ENCODE peak calls at places on chromosomes 5 and 9, in seven cellular contexts. One of them, this sample, is unnamed.

GRCh38 chr5:17289681-17290619 is 72.5 kb downstream of the BASP1 start:
- DNase-seq in central memory CD4-positive, alpha-beta T cell: no peak
- DNase-seq in activated naive CD8-positive, alpha-beta T cell treated with anti-CD3 and anti-CD28 coated beads, Interleukin-2, amount 50 U/mL, for 24 hours: no peak
- DNase-seq in GDM1: no peak
- DNase-seq in stimulated activated CD4-positive, alpha-beta T cell treated with anti-CD3 and anti-CD28 coated beads, Interleukin-1b, Interleukin-23, amount 100 ng/mL, for 4 hours: no peak
- DNase-seq in NCI-H1417: no peak
- DNase-seq in HEK293T: no peak
- DNase-seq in this sample: no peak

GRCh38 chr5:173679909-173680626 is 63.6 kb upstream of the BOD1 start:
- DNase-seq in GDM1: no peak
- DNase-seq in stimulated activated CD4-positive, alpha-beta T cell treated with anti-CD3 and anti-CD28 coated beads, Interleukin-1b, Interleukin-23, amount 100 ng/mL, for 4 hours: no peak
- DNase-seq in central memory CD4-positive, alpha-beta T cell: no peak
- DNase-seq in NCI-H1417: no peak
- DNase-seq in HEK293T: no peak
- DNase-seq in activated naive CD8-positive, alpha-beta T cell treated with anti-CD3 and anti-CD28 coated beads, Interleukin-2, amount 50 U/mL, for 24 hours: no peak
- DNase-seq in this sample: no peak

GRCh38 chr9:130830199-130830598 is 4.9 kb upstream of the ABL1 start:
- DNase-seq in NCI-H1417: no peak
- DNase-seq in activated naive CD8-positive, alpha-beta T cell treated with anti-CD3 and anti-CD28 coated beads, Interleukin-2, amount 50 U/mL, for 24 hours: no peak
- DNase-seq in HEK293T: no peak
- DNase-seq in central memory CD4-positive, alpha-beta T cell: no peak
- DNase-seq in stimulated activated CD4-positive, alpha-beta T cell treated with anti-CD3 and anti-CD28 coated beads, Interleukin-1b, Interleukin-23, amount 100 ng/mL, for 4 hours: no peak
- DNase-seq in GDM1: no peak
- DNase-seq in this sample: no peak

GRCh38 chr9:98430535-98430934 is 175.1 kb upstream of the TBC1D2 start:
- DNase-seq in HEK293T: no peak
- DNase-seq in activated naive CD8-positive, alpha-beta T cell treated with anti-CD3 and anti-CD28 coated beads, Interleukin-2, amount 50 U/mL, for 24 hours: no peak
- DNase-seq in NCI-H1417: no peak
- DNase-seq in central memory CD4-positive, alpha-beta T cell: no peak
- DNase-seq in stimulated activated CD4-positive, alpha-beta T cell treated with anti-CD3 and anti-CD28 coated beads, Interleukin-1b, Interleukin-23, amount 100 ng/mL, for 4 hours: no peak
- DNase-seq in GDM1: no peak
- DNase-seq in this sample: no peak

GRCh38 chr9:89137548-89138462 is 40.8 kb downstream of the SHC3 start:
- DNase-seq in GDM1: no peak
- DNase-seq in HEK293T: no peak
- DNase-seq in central memory CD4-positive, alpha-beta T cell: no peak
- DNase-seq in stimulated activated CD4-positive, alpha-beta T cell treated with anti-CD3 and anti-CD28 coated beads, Interleukin-1b, Interleukin-23, amount 100 ng/mL, for 4 hours: no peak
- DNase-seq in activated naive CD8-positive, alpha-beta T cell treated with anti-CD3 and anti-CD28 coated beads, Interleukin-2, amount 50 U/mL, for 24 hours: peak
- DNase-seq in NCI-H1417: no peak
- DNase-seq in this sample: peak

GRCh38 chr5:171422902-171423663 is 3.6 kb downstream of the FGF18 start:
- DNase-seq in central memory CD4-positive, alpha-beta T cell: no peak
- DNase-seq in GDM1: no peak
- DNase-seq in NCI-H1417: no peak
- DNase-seq in stimulated activated CD4-positive, alpha-beta T cell treated with anti-CD3 and anti-CD28 coated beads, Interleukin-1b, Interleukin-23, amount 100 ng/mL, for 4 hours: no peak
- DNase-seq in HEK293T: no peak
- DNase-seq in activated naive CD8-positive, alpha-beta T cell treated with anti-CD3 and anti-CD28 coated beads, Interleukin-2, amount 50 U/mL, for 24 hours: no peak
- DNase-seq in this sample: no peak

GRCh38 chr5:14240366-14240765 is 97.2 kb downstream of the TRIO start:
- DNase-seq in activated naive CD8-positive, alpha-beta T cell treated with anti-CD3 and anti-CD28 coated beads, Interleukin-2, amount 50 U/mL, for 24 hours: no peak
- DNase-seq in GDM1: no peak
- DNase-seq in central memory CD4-positive, alpha-beta T cell: no peak
- DNase-seq in stimulated activated CD4-positive, alpha-beta T cell treated with anti-CD3 and anti-CD28 coated beads, Interleukin-1b, Interleukin-23, amount 100 ng/mL, for 4 hours: no peak
- DNase-seq in NCI-H1417: no peak
- DNase-seq in HEK293T: no peak
- DNase-seq in this sample: no peak

GRCh38 chr9:131791532-131792254 is 51.8 kb upstream of the RAPGEF1 start:
- DNase-seq in HEK293T: no peak
- DNase-seq in activated naive CD8-positive, alpha-beta T cell treated with anti-CD3 and anti-CD28 coated beads, Interleukin-2, amount 50 U/mL, for 24 hours: no peak
- DNase-seq in NCI-H1417: no peak
- DNase-seq in stimulated activated CD4-positive, alpha-beta T cell treated with anti-CD3 and anti-CD28 coated beads, Interleukin-1b, Interleukin-23, amount 100 ng/mL, for 4 hours: no peak
- DNase-seq in central memory CD4-positive, alpha-beta T cell: no peak
- DNase-seq in GDM1: no peak
- DNase-seq in this sample: no peak

GRCh38 chr5:147453901-147454814 is 55.7 kb downstream of the DPYSL3 start:
- DNase-seq in HEK293T: peak
- DNase-seq in NCI-H1417: peak
- DNase-seq in central memory CD4-positive, alpha-beta T cell: peak
- DNase-seq in stimulated activated CD4-positive, alpha-beta T cell treated with anti-CD3 and anti-CD28 coated beads, Interleukin-1b, Interleukin-23, amount 100 ng/mL, for 4 hours: peak
- DNase-seq in activated naive CD8-positive, alpha-beta T cell treated with anti-CD3 and anti-CD28 coated beads, Interleukin-2, amount 50 U/mL, for 24 hours: peak
- DNase-seq in GDM1: peak
- DNase-seq in this sample: peak

GRCh38 chr9:123834907-123835562 is 94.9 kb downstream of the DENND1A start:
- DNase-seq in activated naive CD8-positive, alpha-beta T cell treated with anti-CD3 and anti-CD28 coated beads, Interleukin-2, amount 50 U/mL, for 24 hours: no peak
- DNase-seq in central memory CD4-positive, alpha-beta T cell: no peak
- DNase-seq in HEK293T: no peak
- DNase-seq in NCI-H1417: no peak
- DNase-seq in GDM1: peak
- DNase-seq in stimulated activated CD4-positive, alpha-beta T cell treated with anti-CD3 and anti-CD28 coated beads, Interleukin-1b, Interleukin-23, amount 100 ng/mL, for 4 hours: no peak
- DNase-seq in this sample: peak

GRCh38 chr5:136308396-136308795 is 56.9 kb downstream of the TRPC7 start:
- DNase-seq in NCI-H1417: no peak
- DNase-seq in stimulated activated CD4-positive, alpha-beta T cell treated with anti-CD3 and anti-CD28 coated beads, Interleukin-1b, Interleukin-23, amount 100 ng/mL, for 4 hours: no peak
- DNase-seq in GDM1: no peak
- DNase-seq in HEK293T: no peak
- DNase-seq in activated naive CD8-positive, alpha-beta T cell treated with anti-CD3 and anti-CD28 coated beads, Interleukin-2, amount 50 U/mL, for 24 hours: no peak
- DNase-seq in central memory CD4-positive, alpha-beta T cell: no peak
- DNase-seq in this sample: no peak

GRCh38 chr5:171830686-171831085 is 45.1 kb downstream of the SMIM23 start:
- DNase-seq in activated naive CD8-positive, alpha-beta T cell treated with anti-CD3 and anti-CD28 coated beads, Interleukin-2, amount 50 U/mL, for 24 hours: no peak
- DNase-seq in stimulated activated CD4-positive, alpha-beta T cell treated with anti-CD3 and anti-CD28 coated beads, Interleukin-1b, Interleukin-23, amount 100 ng/mL, for 4 hours: no peak
- DNase-seq in HEK293T: no peak
- DNase-seq in central memory CD4-positive, alpha-beta T cell: no peak
- DNase-seq in GDM1: no peak
- DNase-seq in NCI-H1417: no peak
- DNase-seq in this sample: no peak

GRCh38 chr5:76479973-76480667 is 77.0 kb downstream of the IQGAP2 start:
- DNase-seq in central memory CD4-positive, alpha-beta T cell: no peak
- DNase-seq in GDM1: no peak
- DNase-seq in NCI-H1417: no peak
- DNase-seq in activated naive CD8-positive, alpha-beta T cell treated with anti-CD3 and anti-CD28 coated beads, Interleukin-2, amount 50 U/mL, for 24 hours: no peak
- DNase-seq in stimulated activated CD4-positive, alpha-beta T cell treated with anti-CD3 and anti-CD28 coated beads, Interleukin-1b, Interleukin-23, amount 100 ng/mL, for 4 hours: no peak
- DNase-seq in HEK293T: no peak
- DNase-seq in this sample: no peak

GRCh38 chr9:137745541-137745991 is 126.8 kb downstream of the EHMT1 start:
- DNase-seq in central memory CD4-positive, alpha-beta T cell: peak
- DNase-seq in activated naive CD8-positive, alpha-beta T cell treated with anti-CD3 and anti-CD28 coated beads, Interleukin-2, amount 50 U/mL, for 24 hours: no peak
- DNase-seq in GDM1: no peak
- DNase-seq in NCI-H1417: peak
- DNase-seq in stimulated activated CD4-positive, alpha-beta T cell treated with anti-CD3 and anti-CD28 coated beads, Interleukin-1b, Interleukin-23, amount 100 ng/mL, for 4 hours: no peak
- DNase-seq in HEK293T: no peak
- DNase-seq in this sample: peak

GRCh38 chr9:92097997-92098482 is 17.2 kb downstream of the SPTLC1 start:
- DNase-seq in central memory CD4-positive, alpha-beta T cell: peak
- DNase-seq in NCI-H1417: no peak
- DNase-seq in HEK293T: no peak
- DNase-seq in GDM1: no peak
- DNase-seq in stimulated activated CD4-positive, alpha-beta T cell treated with anti-CD3 and anti-CD28 coated beads, Interleukin-1b, Interleukin-23, amount 100 ng/mL, for 4 hours: peak
- DNase-seq in activated naive CD8-positive, alpha-beta T cell treated with anti-CD3 and anti-CD28 coated beads, Interleukin-2, amount 50 U/mL, for 24 hours: peak
- DNase-seq in this sample: no peak

GRCh38 chr5:24804221-24804681 is 159.5 kb upstream of the CDH10 start:
- DNase-seq in activated naive CD8-positive, alpha-beta T cell treated with anti-CD3 and anti-CD28 coated beads, Interleukin-2, amount 50 U/mL, for 24 hours: no peak
- DNase-seq in stimulated activated CD4-positive, alpha-beta T cell treated with anti-CD3 and anti-CD28 coated beads, Interleukin-1b, Interleukin-23, amount 100 ng/mL, for 4 hours: no peak
- DNase-seq in central memory CD4-positive, alpha-beta T cell: no peak
- DNase-seq in NCI-H1417: no peak
- DNase-seq in GDM1: no peak
- DNase-seq in HEK293T: no peak
- DNase-seq in this sample: no peak

GRCh38 chr5:54178991-54179390 is 131.4 kb downstream of the ARL15 start:
- DNase-seq in central memory CD4-positive, alpha-beta T cell: no peak
- DNase-seq in NCI-H1417: no peak
- DNase-seq in GDM1: no peak
- DNase-seq in stimulated activated CD4-positive, alpha-beta T cell treated with anti-CD3 and anti-CD28 coated beads, Interleukin-1b, Interleukin-23, amount 100 ng/mL, for 4 hours: no peak
- DNase-seq in HEK293T: no peak
- DNase-seq in activated naive CD8-positive, alpha-beta T cell treated with anti-CD3 and anti-CD28 coated beads, Interleukin-2, amount 50 U/mL, for 24 hours: no peak
- DNase-seq in this sample: no peak

GRCh38 chr5:135055385-135055784 is 21.4 kb upstream of the PITX1 start:
- DNase-seq in stimulated activated CD4-positive, alpha-beta T cell treated with anti-CD3 and anti-CD28 coated beads, Interleukin-1b, Interleukin-23, amount 100 ng/mL, for 4 hours: no peak
- DNase-seq in HEK293T: no peak
- DNase-seq in central memory CD4-positive, alpha-beta T cell: no peak
- DNase-seq in NCI-H1417: no peak
- DNase-seq in GDM1: no peak
- DNase-seq in activated naive CD8-positive, alpha-beta T cell treated with anti-CD3 and anti-CD28 coated beads, Interleukin-2, amount 50 U/mL, for 24 hours: no peak
- DNase-seq in this sample: no peak

GRCh38 chr5:62488531-62488930 is 76.0 kb downstream of the IPO11 start:
- DNase-seq in NCI-H1417: no peak
- DNase-seq in central memory CD4-positive, alpha-beta T cell: no peak
- DNase-seq in activated naive CD8-positive, alpha-beta T cell treated with anti-CD3 and anti-CD28 coated beads, Interleukin-2, amount 50 U/mL, for 24 hours: no peak
- DNase-seq in GDM1: no peak
- DNase-seq in HEK293T: no peak
- DNase-seq in stimulated activated CD4-positive, alpha-beta T cell treated with anti-CD3 and anti-CD28 coated beads, Interleukin-1b, Interleukin-23, amount 100 ng/mL, for 4 hours: no peak
- DNase-seq in this sample: no peak

GRCh38 chr9:79685576-79685975 is 113.8 kb downstream of the TLE4 start:
- DNase-seq in stimulated activated CD4-positive, alpha-beta T cell treated with anti-CD3 and anti-CD28 coated beads, Interleukin-1b, Interleukin-23, amount 100 ng/mL, for 4 hours: no peak
- DNase-seq in NCI-H1417: no peak
- DNase-seq in central memory CD4-positive, alpha-beta T cell: no peak
- DNase-seq in HEK293T: no peak
- DNase-seq in activated naive CD8-positive, alpha-beta T cell treated with anti-CD3 and anti-CD28 coated beads, Interleukin-2, amount 50 U/mL, for 24 hours: no peak
- DNase-seq in GDM1: no peak
- DNase-seq in this sample: no peak

GRCh38 chr9:97904725-97905124 is 17.6 kb downstream of the TRMO start:
- DNase-seq in HEK293T: no peak
- DNase-seq in central memory CD4-positive, alpha-beta T cell: peak
- DNase-seq in activated naive CD8-positive, alpha-beta T cell treated with anti-CD3 and anti-CD28 coated beads, Interleukin-2, amount 50 U/mL, for 24 hours: peak
- DNase-seq in GDM1: no peak
- DNase-seq in NCI-H1417: no peak
- DNase-seq in stimulated activated CD4-positive, alpha-beta T cell treated with anti-CD3 and anti-CD28 coated beads, Interleukin-1b, Interleukin-23, amount 100 ng/mL, for 4 hours: no peak
- DNase-seq in this sample: no peak

GRCh38 chr5:132370241-132370820 is 821 bp downstream of the SLC22A5 start:
- DNase-seq in stimulated activated CD4-positive, alpha-beta T cell treated with anti-CD3 and anti-CD28 coated beads, Interleukin-1b, Interleukin-23, amount 100 ng/mL, for 4 hours: no peak
- DNase-seq in HEK293T: no peak
- DNase-seq in activated naive CD8-positive, alpha-beta T cell treated with anti-CD3 and anti-CD28 coated beads, Interleukin-2, amount 50 U/mL, for 24 hours: no peak
- DNase-seq in GDM1: no peak
- DNase-seq in NCI-H1417: no peak
- DNase-seq in central memory CD4-positive, alpha-beta T cell: no peak
- DNase-seq in this sample: no peak

GRCh38 chr9:133163559-133164208 is at the start of gene GBGT1:
- DNase-seq in central memory CD4-positive, alpha-beta T cell: peak
- DNase-seq in activated naive CD8-positive, alpha-beta T cell treated with anti-CD3 and anti-CD28 coated beads, Interleukin-2, amount 50 U/mL, for 24 hours: peak
- DNase-seq in HEK293T: no peak
- DNase-seq in GDM1: peak
- DNase-seq in NCI-H1417: no peak
- DNase-seq in stimulated activated CD4-positive, alpha-beta T cell treated with anti-CD3 and anti-CD28 coated beads, Interleukin-1b, Interleukin-23, amount 100 ng/mL, for 4 hours: no peak
- DNase-seq in this sample: peak

GRCh38 chr9:128282500-128282899 is 6.4 kb downstream of the SWI5 start:
- DNase-seq in HEK293T: no peak
- DNase-seq in activated naive CD8-positive, alpha-beta T cell treated with anti-CD3 and anti-CD28 coated beads, Interleukin-2, amount 50 U/mL, for 24 hours: no peak
- DNase-seq in central memory CD4-positive, alpha-beta T cell: no peak
- DNase-seq in GDM1: no peak
- DNase-seq in NCI-H1417: no peak
- DNase-seq in stimulated activated CD4-positive, alpha-beta T cell treated with anti-CD3 and anti-CD28 coated beads, Interleukin-1b, Interleukin-23, amount 100 ng/mL, for 4 hours: no peak
- DNase-seq in this sample: no peak

GRCh38 chr5:172454355-172455086 is at the start of gene SH3PXD2B:
- DNase-seq in NCI-H1417: peak
- DNase-seq in central memory CD4-positive, alpha-beta T cell: peak
- DNase-seq in stimulated activated CD4-positive, alpha-beta T cell treated with anti-CD3 and anti-CD28 coated beads, Interleukin-1b, Interleukin-23, amount 100 ng/mL, for 4 hours: no peak
- DNase-seq in activated naive CD8-positive, alpha-beta T cell treated with anti-CD3 and anti-CD28 coated beads, Interleukin-2, amount 50 U/mL, for 24 hours: peak
- DNase-seq in GDM1: peak
- DNase-seq in HEK293T: peak
- DNase-seq in this sample: no peak

GRCh38 chr5:67214713-67215591 is 18.4 kb upstream of the CD180 start:
- DNase-seq in stimulated activated CD4-positive, alpha-beta T cell treated with anti-CD3 and anti-CD28 coated beads, Interleukin-1b, Interleukin-23, amount 100 ng/mL, for 4 hours: no peak
- DNase-seq in HEK293T: no peak
- DNase-seq in NCI-H1417: no peak
- DNase-seq in activated naive CD8-positive, alpha-beta T cell treated with anti-CD3 and anti-CD28 coated beads, Interleukin-2, amount 50 U/mL, for 24 hours: no peak
- DNase-seq in GDM1: no peak
- DNase-seq in central memory CD4-positive, alpha-beta T cell: no peak
- DNase-seq in this sample: no peak

This sample was measured in HL-60.